ENCODE peak calls at places on chromosomes 5 and 9, in nine cellular contexts. One of them, this sample, is unnamed.

GRCh38 chr5:176401281-176402205 is 13.0 kb downstream of the HIGD2A start:
- DNase-seq in fibroblast of mammary gland: no peak
- DNase-seq in Caki2: no peak
- DNase-seq in mammary epithelial cell: no peak
- DNase-seq in M059J: no peak
- DNase-seq in HTR-8/SVneo: no peak
- DNase-seq in NCI-H1417: no peak
- DNase-seq in stimulated activated CD4-positive, alpha-beta T cell treated with anti-CD3 and anti-CD28 coated beads, Interleukin-4, amount 100 ng/mL, for 24 hours: no peak
- DNase-seq in activated CD4-positive, alpha-beta T cell treated with anti-CD3 and anti-CD28 coated beads, Interleukin-2, amount 50 U/mL, for 1 hour: no peak
- DNase-seq in this sample: no peak

GRCh38 chr5:119269061-119269579 is 86.7 kb upstream of the TNFAIP8 start:
- DNase-seq in mammary epithelial cell: peak; percentile 50
- DNase-seq in HTR-8/SVneo: no peak
- DNase-seq in NCI-H1417: peak; percentile 81
- DNase-seq in Caki2: peak; percentile 52
- DNase-seq in stimulated activated CD4-positive, alpha-beta T cell treated with anti-CD3 and anti-CD28 coated beads, Interleukin-4, amount 100 ng/mL, for 24 hours: peak; percentile 50
- DNase-seq in fibroblast of mammary gland: peak; percentile 27
- DNase-seq in activated CD4-positive, alpha-beta T cell treated with anti-CD3 and anti-CD28 coated beads, Interleukin-2, amount 50 U/mL, for 1 hour: peak; percentile 28
- DNase-seq in M059J: peak; percentile 57
- DNase-seq in this sample: peak; percentile 68

GRCh38 chr9:37010180-37010579 is 23.9 kb downstream of the PAX5 start:
- DNase-seq in fibroblast of mammary gland: no peak
- DNase-seq in stimulated activated CD4-positive, alpha-beta T cell treated with anti-CD3 and anti-CD28 coated beads, Interleukin-4, amount 100 ng/mL, for 24 hours: no peak
- DNase-seq in NCI-H1417: no peak
- DNase-seq in Caki2: no peak
- DNase-seq in mammary epithelial cell: no peak
- DNase-seq in M059J: no peak
- DNase-seq in HTR-8/SVneo: no peak
- DNase-seq in activated CD4-positive, alpha-beta T cell treated with anti-CD3 and anti-CD28 coated beads, Interleukin-2, amount 50 U/mL, for 1 hour: no peak
- DNase-seq in this sample: no peak

GRCh38 chr5:125198270-125198974 is 452.0 kb upstream of the ZNF608 start:
- DNase-seq in stimulated activated CD4-positive, alpha-beta T cell treated with anti-CD3 and anti-CD28 coated beads, Interleukin-4, amount 100 ng/mL, for 24 hours: no peak
- DNase-seq in Caki2: no peak
- DNase-seq in NCI-H1417: peak; percentile 85
- DNase-seq in HTR-8/SVneo: no peak
- DNase-seq in fibroblast of mammary gland: peak; percentile 81
- DNase-seq in mammary epithelial cell: peak; percentile 21
- DNase-seq in M059J: peak; percentile 57
- DNase-seq in activated CD4-positive, alpha-beta T cell treated with anti-CD3 and anti-CD28 coated beads, Interleukin-2, amount 50 U/mL, for 1 hour: no peak
- DNase-seq in this sample: no peak

GRCh38 chr5:157561105-157561504 is 14.5 kb downstream of the ADAM19 start:
- DNase-seq in activated CD4-positive, alpha-beta T cell treated with anti-CD3 and anti-CD28 coated beads, Interleukin-2, amount 50 U/mL, for 1 hour: no peak
- DNase-seq in M059J: no peak
- DNase-seq in stimulated activated CD4-positive, alpha-beta T cell treated with anti-CD3 and anti-CD28 coated beads, Interleukin-4, amount 100 ng/mL, for 24 hours: no peak
- DNase-seq in NCI-H1417: no peak
- DNase-seq in fibroblast of mammary gland: no peak
- DNase-seq in mammary epithelial cell: no peak
- DNase-seq in Caki2: no peak
- DNase-seq in HTR-8/SVneo: no peak
- DNase-seq in this sample: no peak

GRCh38 chr9:131432597-131433301 is 38.9 kb downstream of the PRRC2B start:
- DNase-seq in fibroblast of mammary gland: peak; percentile 93
- DNase-seq in M059J: peak; percentile 88
- DNase-seq in HTR-8/SVneo: peak; percentile 14
- DNase-seq in Caki2: no peak
- DNase-seq in activated CD4-positive, alpha-beta T cell treated with anti-CD3 and anti-CD28 coated beads, Interleukin-2, amount 50 U/mL, for 1 hour: no peak
- DNase-seq in mammary epithelial cell: peak; percentile 51
- DNase-seq in stimulated activated CD4-positive, alpha-beta T cell treated with anti-CD3 and anti-CD28 coated beads, Interleukin-4, amount 100 ng/mL, for 24 hours: no peak
- DNase-seq in NCI-H1417: no peak
- DNase-seq in this sample: no peak

GRCh38 chr5:23742701-23743100 is 235.3 kb downstream of the PRDM9 start:
- DNase-seq in stimulated activated CD4-positive, alpha-beta T cell treated with anti-CD3 and anti-CD28 coated beads, Interleukin-4, amount 100 ng/mL, for 24 hours: no peak
- DNase-seq in activated CD4-positive, alpha-beta T cell treated with anti-CD3 and anti-CD28 coated beads, Interleukin-2, amount 50 U/mL, for 1 hour: no peak
- DNase-seq in NCI-H1417: peak; percentile 58
- DNase-seq in M059J: no peak
- DNase-seq in fibroblast of mammary gland: peak; percentile 0
- DNase-seq in mammary epithelial cell: no peak
- DNase-seq in Caki2: no peak
- DNase-seq in HTR-8/SVneo: no peak
- DNase-seq in this sample: no peak

GRCh38 chr9:135605238-135605781 is 34.0 kb downstream of the GLT6D1 start:
- DNase-seq in HTR-8/SVneo: no peak
- DNase-seq in Caki2: no peak
- DNase-seq in activated CD4-positive, alpha-beta T cell treated with anti-CD3 and anti-CD28 coated beads, Interleukin-2, amount 50 U/mL, for 1 hour: no peak
- DNase-seq in M059J: no peak
- DNase-seq in stimulated activated CD4-positive, alpha-beta T cell treated with anti-CD3 and anti-CD28 coated beads, Interleukin-4, amount 100 ng/mL, for 24 hours: peak; percentile 2
- DNase-seq in NCI-H1417: no peak
- DNase-seq in fibroblast of mammary gland: no peak
- DNase-seq in mammary epithelial cell: no peak
- DNase-seq in this sample: no peak

GRCh38 chr5:10604975-10605374 is 41.1 kb downstream of the ANKRD33B start:
- DNase-seq in fibroblast of mammary gland: no peak
- DNase-seq in activated CD4-positive, alpha-beta T cell treated with anti-CD3 and anti-CD28 coated beads, Interleukin-2, amount 50 U/mL, for 1 hour: no peak
- DNase-seq in stimulated activated CD4-positive, alpha-beta T cell treated with anti-CD3 and anti-CD28 coated beads, Interleukin-4, amount 100 ng/mL, for 24 hours: no peak
- DNase-seq in M059J: no peak
- DNase-seq in Caki2: no peak
- DNase-seq in HTR-8/SVneo: no peak
- DNase-seq in NCI-H1417: no peak
- DNase-seq in mammary epithelial cell: no peak
- DNase-seq in this sample: no peak

GRCh38 chr5:59222687-59223511 is 640.0 kb downstream of the RAB3C start:
- DNase-seq in Caki2: no peak
- DNase-seq in activated CD4-positive, alpha-beta T cell treated with anti-CD3 and anti-CD28 coated beads, Interleukin-2, amount 50 U/mL, for 1 hour: no peak
- DNase-seq in stimulated activated CD4-positive, alpha-beta T cell treated with anti-CD3 and anti-CD28 coated beads, Interleukin-4, amount 100 ng/mL, for 24 hours: no peak
- DNase-seq in NCI-H1417: no peak
- DNase-seq in mammary epithelial cell: peak; percentile 37
- DNase-seq in HTR-8/SVneo: no peak
- DNase-seq in fibroblast of mammary gland: peak; percentile 36
- DNase-seq in M059J: peak; percentile 33
- DNase-seq in this sample: no peak

GRCh38 chr5:108084105-108084504 is 297.8 kb downstream of the FBXL17 start:
- DNase-seq in stimulated activated CD4-positive, alpha-beta T cell treated with anti-CD3 and anti-CD28 coated beads, Interleukin-4, amount 100 ng/mL, for 24 hours: no peak
- DNase-seq in Caki2: no peak
- DNase-seq in activated CD4-positive, alpha-beta T cell treated with anti-CD3 and anti-CD28 coated beads, Interleukin-2, amount 50 U/mL, for 1 hour: no peak
- DNase-seq in fibroblast of mammary gland: peak; percentile 15
- DNase-seq in HTR-8/SVneo: no peak
- DNase-seq in mammary epithelial cell: peak; percentile 33
- DNase-seq in M059J: peak; percentile 18
- DNase-seq in NCI-H1417: no peak
- DNase-seq in this sample: no peak

GRCh38 chr9:93247892-93248291 is 64.0 kb downstream of the WNK2 start:
- DNase-seq in activated CD4-positive, alpha-beta T cell treated with anti-CD3 and anti-CD28 coated beads, Interleukin-2, amount 50 U/mL, for 1 hour: no peak
- DNase-seq in mammary epithelial cell: no peak
- DNase-seq in Caki2: no peak
- DNase-seq in M059J: no peak
- DNase-seq in NCI-H1417: no peak
- DNase-seq in HTR-8/SVneo: no peak
- DNase-seq in stimulated activated CD4-positive, alpha-beta T cell treated with anti-CD3 and anti-CD28 coated beads, Interleukin-4, amount 100 ng/mL, for 24 hours: no peak
- DNase-seq in fibroblast of mammary gland: no peak
- DNase-seq in this sample: no peak